ENCODE peak calls at places on chromosome 14, in seven cellular contexts. E, S, V, F, C, R and L are unnamed samples.

GRCh38 chr14:56811596-56812363 is 1.5 kb upstream of the OTX2 start:
- DNase-seq in C (no peak), E (no peak), F (no peak), R (no peak), V (no peak), S (no peak), L (no peak)

GRCh38 chr14:59679872-59680271 is 103.3 kb upstream of the CCDC175 start:
- DNase-seq in C (no peak), R (no peak), F (no peak), S (no peak), E (no peak), V (peak), L (no peak)

GRCh38 chr14:66735853-66736252 is 227.9 kb downstream of the GPHN start:
- DNase-seq in C (no peak), F (no peak), S (no peak), V (no peak), R (no peak), E (no peak), L (no peak)

GRCh38 chr14:101127239-101127638 is 223.7 kb upstream of the RTL1 start:
- DNase-seq in V (no peak), S (no peak), R (no peak), C (no peak), F (no peak), E (no peak), L (no peak)

GRCh38 chr14:72716471-72716870 is 177.4 kb downstream of the DPF3 start:
- DNase-seq in V (peak), E (no peak), S (no peak), C (no peak), F (no peak), R (no peak), L (no peak)

GRCh38 chr14:69034612-69035262 is 55.6 kb upstream of the ACTN1 start:
- DNase-seq in V (peak), C (peak), S (no peak), F (no peak), R (no peak), E (no peak), L (peak)

GRCh38 chr14:23605931-23606585 is 27.5 kb upstream of the JPH4 start:
- DNase-seq in S (no peak), C (no peak), E (no peak), F (no peak), R (no peak), V (peak), L (no peak)

GRCh38 chr14:30521899-30522736 is 36.8 kb upstream of the G2E3 start:
- DNase-seq in E (peak), V (peak), F (peak), C (peak), R (no peak), S (peak), L (peak)

GRCh38 chr14:32947081-32947480 is 8.4 kb downstream of the NPAS3 start:
- DNase-seq in E (no peak), S (no peak), V (no peak), R (no peak), C (no peak), F (no peak), L (no peak)

GRCh38 chr14:74049886-74050495 is 30.8 kb downstream of the BBOF1 start:
- DNase-seq in F (no peak), C (no peak), R (no peak), S (no peak), V (no peak), E (no peak), L (peak)

GRCh38 chr14:77040059-77040308 is 11.5 kb upstream of the IRF2BPL start:
- DNase-seq in C (no peak), S (no peak), R (no peak), E (no peak), V (no peak), F (no peak), L (no peak)

GRCh38 chr14:21382886-21383847 is 652 bp downstream of the SUPT16H start:
- DNase-seq in F (no peak), V (peak), E (peak), C (peak), R (peak), S (no peak), L (peak)

GRCh38 chr14:61567838-61568571 is 127.3 kb upstream of the HIF1A start:
- DNase-seq in R (no peak), F (no peak), C (no peak), E (no peak), S (no peak), V (peak), L (no peak)

GRCh38 chr14:89240414-89240813 is 176.6 kb downstream of the FOXN3 start:
- DNase-seq in F (no peak), V (peak), S (no peak), R (no peak), E (no peak), C (no peak), L (no peak)

GRCh38 chr14:77682158-77682553 is 25.7 kb downstream of the ALKBH1 start:
- DNase-seq in V (peak), E (no peak), R (no peak), C (no peak), F (no peak), S (no peak), L (no peak)

GRCh38 chr14:51369814-51370213 is 129.8 kb downstream of the TMX1 start:
- DNase-seq in C (no peak), R (no peak), V (peak), F (peak), S (no peak), E (no peak), L (no peak)

GRCh38 chr14:72864712-72865365 is 29.1 kb downstream of the DPF3 start:
- DNase-seq in C (no peak), F (no peak), E (no peak), S (no peak), V (peak), R (no peak), L (no peak)

GRCh38 chr14:50875359-50876090 is 3.7 kb downstream of the ABHD12B start:
- DNase-seq in E (no peak), S (peak), C (no peak), R (no peak), V (peak), F (no peak), L (no peak)

GRCh38 chr14:54420478-54421116 is 20.6 kb downstream of the CNIH1 start:
- DNase-seq in V (peak), F (peak), C (no peak), E (no peak), S (no peak), R (no peak), L (peak)

GRCh38 chr14:60232185-60232584 is 16.8 kb upstream of the PPM1A start:
- DNase-seq in S (no peak), R (no peak), E (no peak), F (no peak), C (no peak), V (no peak), L (no peak)

GRCh38 chr14:93788557-93789365 is 476 bp upstream of the PRIMA1 start:
- DNase-seq in R (peak), S (no peak), F (no peak), C (no peak), V (peak), E (peak), L (no peak)

GRCh38 chr14:80390911-80391310 is 179.6 kb upstream of the DIO2 start:
- DNase-seq in F (no peak), E (no peak), C (no peak), R (no peak), S (peak), V (peak), L (no peak)

GRCh38 chr14:70534904-70535303 is at the start of gene ADAM20:
- DNase-seq in C (no peak), S (no peak), V (no peak), F (no peak), R (no peak), E (no peak), L (no peak)

GRCh38 chr14:24465369-24465768 is 22.8 kb upstream of the SDR39U1 start:
- DNase-seq in C (no peak), R (no peak), S (no peak), V (no peak), F (no peak), E (no peak), L (no peak)

GRCh38 chr14:93683241-93683640 is 105.0 kb downstream of the PRIMA1 start:
- DNase-seq in C (no peak), S (no peak), R (no peak), E (peak), F (peak), V (no peak), L (no peak)

GRCh38 chr14:98186140-98186539 is 1085.9 kb downstream of the BCL11B start:
- DNase-seq in F (no peak), E (no peak), S (no peak), R (no peak), C (no peak), V (no peak), L (no peak)

GRCh38 chr14:64826333-64826732 is 53.4 kb downstream of the SPTB start:
- DNase-seq in F (no peak), R (no peak), E (no peak), S (no peak), C (no peak), V (peak), L (no peak)

GRCh38 chr14:68926236-68926635 is 52.9 kb downstream of the ACTN1 start:
- DNase-seq in F (no peak), V (peak), R (no peak), S (no peak), C (no peak), E (no peak), L (no peak)

GRCh38 chr14:59890676-59891075 is 20.1 kb upstream of the RTN1 start:
- DNase-seq in S (no peak), C (no peak), R (no peak), V (no peak), F (no peak), E (peak), L (no peak)

GRCh38 chr14:95460647-95461478 is 55.6 kb downstream of the SYNE3 start:
- DNase-seq in F (peak), S (peak), V (peak), C (no peak), E (peak), R (no peak), L (peak)

GRCh38 chr14:65069874-65070709 is 32.2 kb downstream of the MAX start:
- DNase-seq in R (no peak), E (peak), F (no peak), S (no peak), C (no peak), V (no peak), L (no peak)

GRCh38 chr14:101018561-101019290 is 115.2 kb upstream of the RTL1 start:
- DNase-seq in R (no peak), S (no peak), F (no peak), V (no peak), E (no peak), C (no peak), L (no peak)

GRCh38 chr14:38505221-38506095 is 249.6 kb upstream of the CLEC14A start:
- DNase-seq in S (no peak), C (no peak), E (no peak), R (no peak), F (no peak), V (no peak), L (no peak)

GRCh38 chr14:20112321-20112720 is 1.8 kb downstream of the OR4K17 start:
- DNase-seq in F (no peak), V (no peak), E (no peak), S (no peak), R (no peak), C (no peak), L (no peak)

GRCh38 chr14:31543969-31544799 is 17.0 kb upstream of the NUBPL start:
- DNase-seq in V (peak), F (peak), R (no peak), S (no peak), E (no peak), C (no peak), L (no peak)

GRCh38 chr14:96631621-96632362 is 129.6 kb downstream of the PAPOLA start:
- DNase-seq in C (no peak), V (no peak), S (no peak), R (no peak), F (no peak), E (no peak), L (no peak)

GRCh38 chr14:100592461-100592871 is 5.2 kb upstream of the BEGAIN start:
- DNase-seq in C (no peak), E (no peak), R (no peak), S (no peak), F (no peak), V (no peak), L (no peak)

GRCh38 chr14:89566644-89567411 is 149.8 kb upstream of the FOXN3 start:
- DNase-seq in C (no peak), E (no peak), S (no peak), F (no peak), R (no peak), V (no peak), L (no peak)

GRCh38 chr14:92495041-92495440 is 18.5 kb upstream of the RIN3 start:
- DNase-seq in E (no peak), C (peak), F (no peak), R (no peak), S (no peak), V (peak), L (no peak)

GRCh38 chr14:55707365-55707804 is 127.4 kb downstream of the KTN1 start:
- DNase-seq in C (peak), E (no peak), V (peak), F (no peak), S (no peak), R (no peak), L (peak)